ENCODE peak calls at places on chromosomes 7 and 10, in five cellular contexts. One of them, this sample, is unnamed.

GRCh38 chr7:4836206-4836661 is 25.6 kb downstream of the PAPOLB start:
- DNase-seq in tibial nerve: no peak
- DNase-seq in adrenal gland: no peak
- DNase-seq in breast epithelium: peak
- DNase-seq in HCT116: no peak
- DNase-seq in this sample: no peak

GRCh38 chr10:84184517-84184916 is 9.8 kb upstream of the CDHR1 start:
- DNase-seq in adrenal gland: no peak
- DNase-seq in breast epithelium: no peak
- DNase-seq in HCT116: no peak
- DNase-seq in tibial nerve: no peak
- DNase-seq in this sample: no peak

GRCh38 chr10:26112532-26112931 is 104.0 kb upstream of the GAD2 start:
- DNase-seq in HCT116: no peak
- DNase-seq in breast epithelium: no peak
- DNase-seq in adrenal gland: no peak
- DNase-seq in tibial nerve: no peak
- DNase-seq in this sample: no peak

GRCh38 chr10:75209325-75210192 is 1.0 kb upstream of the VDAC2 start:
- DNase-seq in breast epithelium: peak
- DNase-seq in adrenal gland: peak
- DNase-seq in HCT116: no peak
- DNase-seq in tibial nerve: peak
- DNase-seq in this sample: peak

GRCh38 chr10:63260860-63261251 is 127.7 kb downstream of the NRBF2 start:
- DNase-seq in breast epithelium: no peak
- DNase-seq in adrenal gland: no peak
- DNase-seq in tibial nerve: no peak
- DNase-seq in HCT116: no peak
- DNase-seq in this sample: no peak

GRCh38 chr7:19984231-19984632 is 210.8 kb upstream of the TMEM196 start:
- DNase-seq in adrenal gland: no peak
- DNase-seq in breast epithelium: no peak
- DNase-seq in HCT116: no peak
- DNase-seq in tibial nerve: no peak
- DNase-seq in this sample: no peak

GRCh38 chr7:85135931-85136330 is 50.9 kb downstream of the SEMA3D start:
- DNase-seq in tibial nerve: no peak
- DNase-seq in HCT116: no peak
- DNase-seq in adrenal gland: no peak
- DNase-seq in breast epithelium: no peak
- DNase-seq in this sample: no peak

GRCh38 chr7:36719233-36719632 is 5.1 kb downstream of the AOAH start:
- DNase-seq in breast epithelium: no peak
- DNase-seq in adrenal gland: no peak
- DNase-seq in tibial nerve: no peak
- DNase-seq in HCT116: no peak
- DNase-seq in this sample: no peak

GRCh38 chr7:66921396-66921917 is 432 bp downstream of the TMEM248 start:
- DNase-seq in adrenal gland: peak
- DNase-seq in tibial nerve: peak
- DNase-seq in breast epithelium: peak
- DNase-seq in HCT116: no peak
- DNase-seq in this sample: no peak

GRCh38 chr7:114934758-114935157 is 12.9 kb downstream of the MDFIC start:
- DNase-seq in tibial nerve: no peak
- DNase-seq in HCT116: no peak
- DNase-seq in breast epithelium: no peak
- DNase-seq in adrenal gland: no peak
- DNase-seq in this sample: no peak

GRCh38 chr10:105989995-105990394 is 1174.5 kb downstream of the SORCS1 start:
- DNase-seq in HCT116: no peak
- DNase-seq in breast epithelium: no peak
- DNase-seq in adrenal gland: no peak
- DNase-seq in tibial nerve: no peak
- DNase-seq in this sample: no peak

GRCh38 chr10:78424721-78425120 is 391.1 kb downstream of the RPS24 start:
- DNase-seq in breast epithelium: no peak
- DNase-seq in tibial nerve: no peak
- DNase-seq in HCT116: peak
- DNase-seq in adrenal gland: no peak
- DNase-seq in this sample: no peak

GRCh38 chr7:19015066-19015465 is 102.4 kb downstream of the TWIST1 start:
- DNase-seq in HCT116: no peak
- DNase-seq in tibial nerve: no peak
- DNase-seq in adrenal gland: no peak
- DNase-seq in breast epithelium: no peak
- DNase-seq in this sample: no peak

GRCh38 chr10:2625094-2625493 is 442.3 kb upstream of the PFKP start:
- DNase-seq in breast epithelium: no peak
- DNase-seq in adrenal gland: no peak
- DNase-seq in HCT116: no peak
- DNase-seq in tibial nerve: no peak
- DNase-seq in this sample: no peak

GRCh38 chr10:59387951-59388431 is 25.6 kb upstream of the FAM13C start:
- DNase-seq in tibial nerve: no peak
- DNase-seq in HCT116: no peak
- DNase-seq in breast epithelium: no peak
- DNase-seq in adrenal gland: peak
- DNase-seq in this sample: no peak

GRCh38 chr7:26698806-26699205 is 165.6 kb downstream of the SKAP2 start:
- DNase-seq in tibial nerve: no peak
- DNase-seq in adrenal gland: no peak
- DNase-seq in breast epithelium: no peak
- DNase-seq in HCT116: no peak
- DNase-seq in this sample: no peak

GRCh38 chr10:28125701-28126100 is 126.8 kb upstream of the ODAD2 start:
- DNase-seq in breast epithelium: no peak
- DNase-seq in HCT116: no peak
- DNase-seq in tibial nerve: no peak
- DNase-seq in adrenal gland: no peak
- DNase-seq in this sample: no peak

GRCh38 chr7:73847941-73848723 is 5.8 kb upstream of the METTL27 start:
- DNase-seq in breast epithelium: no peak
- DNase-seq in adrenal gland: no peak
- DNase-seq in HCT116: no peak
- DNase-seq in tibial nerve: no peak
- DNase-seq in this sample: no peak

DNA sequence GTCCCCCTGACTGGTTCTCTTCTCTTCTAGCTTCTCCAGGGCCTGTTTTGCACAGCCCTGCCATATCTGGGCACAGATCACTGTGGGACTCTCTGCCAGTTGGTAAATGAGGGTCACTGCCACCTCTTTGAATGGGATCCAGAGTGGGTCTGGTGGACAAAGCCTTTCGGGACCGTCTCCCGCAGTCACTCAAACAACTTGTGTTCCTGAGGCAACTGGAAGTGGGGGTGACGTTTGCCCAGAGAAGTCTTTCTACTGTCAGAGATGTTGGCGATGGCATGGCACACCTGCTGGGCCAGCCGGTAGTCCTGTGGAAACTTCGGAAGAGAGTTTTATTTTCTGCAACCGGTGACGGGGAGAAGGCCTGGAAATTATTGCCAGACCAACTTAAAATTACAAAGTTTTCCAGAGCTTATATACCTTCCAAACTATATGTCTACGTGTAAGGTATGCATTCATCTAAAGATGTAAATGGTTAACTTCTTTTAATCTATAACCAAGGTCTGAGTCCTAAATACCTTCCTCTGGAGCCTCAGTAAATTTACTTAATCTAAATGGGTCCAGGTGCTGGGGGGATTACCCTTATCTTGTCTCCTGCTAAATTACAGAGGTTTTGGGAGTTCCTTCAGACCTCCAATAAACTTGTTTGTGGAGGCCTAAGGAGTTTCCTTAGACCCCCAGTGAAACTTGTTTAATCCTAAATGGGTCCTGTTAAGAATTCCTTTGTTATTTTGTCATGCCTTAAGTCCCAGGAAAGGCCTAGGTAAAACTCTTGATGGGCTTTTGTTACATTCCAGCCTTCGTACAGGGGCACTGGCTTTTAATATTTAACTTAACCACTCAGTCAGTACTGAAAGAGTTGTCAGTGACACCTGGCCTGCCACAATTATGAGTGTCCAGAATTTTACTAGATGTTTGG is 94.0 kb downstream of the NPSR1 start:
- DNase-seq in tibial nerve: no peak
- DNase-seq in breast epithelium: no peak
- DNase-seq in HCT116: no peak
- DNase-seq in adrenal gland: no peak
- DNase-seq in this sample: no peak
- H3K27ac ChIP-seq in tibial nerve: no peak
- H3K27ac ChIP-seq in breast epithelium: no peak
- H3K27ac ChIP-seq in HCT116: no peak
- H3K27ac ChIP-seq in adrenal gland: no peak
- H3K27ac ChIP-seq in this sample: no peak

GRCh38 chr10:114819313-114819712 is 2.3 kb upstream of the FHIP2A start:
- DNase-seq in breast epithelium: no peak
- DNase-seq in adrenal gland: no peak
- DNase-seq in tibial nerve: no peak
- DNase-seq in HCT116: no peak
- DNase-seq in this sample: no peak

GRCh38 chr10:114822771-114823463 is 1.3 kb downstream of the FHIP2A start:
- DNase-seq in breast epithelium: no peak
- DNase-seq in HCT116: no peak
- DNase-seq in adrenal gland: no peak
- DNase-seq in tibial nerve: no peak
- DNase-seq in this sample: no peak

GRCh38 chr10:114821915-114822770 is 563 bp downstream of the FHIP2A start:
- DNase-seq in HCT116: no peak
- DNase-seq in tibial nerve: peak
- DNase-seq in breast epithelium: no peak
- DNase-seq in adrenal gland: peak
- DNase-seq in this sample: peak

GRCh38 chr10:114824396-114824795 is 2.8 kb downstream of the FHIP2A start:
- DNase-seq in adrenal gland: no peak
- DNase-seq in breast epithelium: no peak
- DNase-seq in HCT116: no peak
- DNase-seq in tibial nerve: no peak
- DNase-seq in this sample: no peak

DNA sequence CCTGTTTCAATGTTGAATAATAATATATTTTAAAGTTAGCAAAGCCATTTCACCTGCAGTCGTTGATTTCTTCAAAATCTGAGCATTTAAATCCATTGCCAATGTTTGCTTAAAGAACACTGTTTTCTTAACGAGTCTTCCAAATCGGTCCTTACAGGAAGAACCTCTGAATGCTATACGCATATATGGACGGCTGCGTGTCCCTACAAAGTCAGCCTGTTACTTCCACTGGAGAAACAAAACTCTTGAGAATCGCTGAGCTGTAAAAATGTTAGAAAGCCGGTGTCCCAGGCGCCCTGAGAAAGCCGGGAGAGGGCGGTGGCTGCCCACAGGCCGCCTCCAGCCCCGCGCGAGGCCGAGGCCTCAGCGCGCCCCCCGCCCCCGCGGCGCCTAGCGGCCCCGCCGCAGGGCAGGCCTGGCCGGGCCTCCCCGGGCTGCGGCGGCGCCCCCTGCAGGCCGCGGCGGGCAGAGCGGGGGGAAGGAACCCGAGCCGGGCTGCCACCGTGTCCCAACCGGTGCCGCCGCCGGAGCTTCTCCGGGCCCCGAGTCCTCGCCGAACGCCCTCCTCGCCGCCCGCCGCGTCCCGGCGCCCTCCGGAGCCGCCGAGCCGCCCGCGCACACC is at the start of gene FHIP2A:
- DNase-seq in HCT116: peak
- DNase-seq in tibial nerve: peak
- DNase-seq in adrenal gland: peak
- DNase-seq in breast epithelium: peak
- DNase-seq in this sample: peak
- TF ChIP-seq POLR2A in HCT116: peak
- TF ChIP-seq POLR2A in tibial nerve: peak
- TF ChIP-seq POLR2A in adrenal gland: peak
- TF ChIP-seq POLR2A in breast epithelium: no peak
- TF ChIP-seq POLR2A in this sample: peak

DNA sequence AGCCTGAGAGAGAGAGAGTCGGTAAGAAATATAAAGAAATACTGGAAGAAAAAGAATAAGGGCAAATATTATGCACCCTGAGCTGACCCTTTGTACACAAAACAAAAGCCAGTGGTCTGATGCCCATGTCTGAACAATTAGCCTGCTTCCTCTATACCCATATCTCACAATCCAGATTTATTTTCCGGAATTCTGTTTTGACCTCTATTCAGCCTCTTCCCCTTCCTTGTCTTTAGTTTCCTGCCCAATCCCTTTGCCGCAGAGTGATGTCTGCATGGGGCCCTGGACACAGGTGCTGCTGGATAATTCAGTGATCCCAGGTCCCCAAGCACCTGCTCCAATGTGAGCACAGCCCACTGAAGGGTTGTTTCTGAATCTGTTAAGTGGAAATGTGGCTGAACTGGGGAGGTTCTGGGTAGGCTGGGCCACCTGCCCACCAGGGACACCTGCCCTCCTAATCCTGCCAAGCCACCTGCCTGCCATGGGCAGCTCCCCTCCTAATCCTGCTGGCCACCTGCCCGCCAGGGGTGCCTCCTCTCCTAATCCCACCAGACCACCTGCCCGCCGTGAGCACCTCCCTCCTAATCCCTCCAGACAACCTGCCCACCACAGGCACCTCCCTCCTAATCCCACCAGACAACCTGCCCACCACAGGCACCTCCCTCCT is 23.0 kb downstream of the ADGRA1 start:
- DNase-seq in HCT116: no peak
- DNase-seq in breast epithelium: no peak
- DNase-seq in adrenal gland: no peak
- DNase-seq in tibial nerve: no peak
- DNase-seq in this sample: no peak
- H3K27ac ChIP-seq in HCT116: no peak
- H3K27ac ChIP-seq in breast epithelium: no peak
- H3K27ac ChIP-seq in adrenal gland: no peak
- H3K27ac ChIP-seq in tibial nerve: no peak
- H3K27ac ChIP-seq in this sample: no peak

DNA sequence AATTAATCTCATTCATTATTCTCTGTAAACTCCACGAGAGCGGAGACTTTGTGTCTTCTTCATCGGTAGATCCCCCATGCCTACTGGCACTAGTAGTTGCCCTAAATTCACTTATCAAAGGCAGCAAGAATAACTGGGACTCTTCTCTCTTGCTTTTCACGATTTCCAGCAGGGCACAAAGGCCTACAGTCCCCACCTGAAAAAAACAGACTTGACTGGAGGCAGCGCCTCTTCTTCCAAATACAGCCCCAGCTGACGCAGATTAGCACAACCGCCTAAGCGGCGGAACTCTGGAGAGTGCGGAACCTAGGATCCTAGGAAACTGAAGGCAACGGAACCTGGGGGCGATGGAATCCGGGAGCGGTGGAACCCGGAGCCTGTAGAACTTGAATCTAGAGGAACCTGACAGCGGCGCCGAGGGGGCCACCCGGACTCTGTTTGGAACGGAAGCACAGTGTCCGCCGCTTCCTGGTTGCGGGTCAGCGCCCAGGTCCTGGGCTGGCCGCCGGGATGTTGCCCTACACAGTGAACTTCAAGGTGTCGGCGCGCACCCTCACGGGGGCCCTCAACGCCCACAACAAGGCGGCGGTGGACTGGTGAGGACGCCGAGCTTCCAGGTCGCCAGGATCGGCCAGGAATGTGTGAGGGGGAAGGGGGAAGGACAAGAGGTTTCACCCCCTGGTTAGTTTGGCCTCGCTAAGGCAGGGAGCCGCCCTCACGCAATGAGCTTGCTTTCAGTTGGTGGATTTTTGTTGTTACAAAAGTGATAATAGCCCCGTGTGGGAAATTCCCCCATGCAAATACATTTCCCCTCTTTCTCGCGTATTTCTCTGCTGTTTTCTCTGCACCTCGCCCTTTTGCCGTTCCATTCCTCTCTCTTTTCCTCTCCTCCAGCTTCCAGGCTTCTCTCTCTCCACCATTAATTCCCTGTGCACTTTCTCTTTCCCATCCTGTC is at the start of gene WDR11:
- DNase-seq in breast epithelium: peak
- DNase-seq in HCT116: peak
- DNase-seq in adrenal gland: peak
- DNase-seq in tibial nerve: peak
- DNase-seq in this sample: peak
- TF ChIP-seq POLR2A in breast epithelium: no peak
- TF ChIP-seq POLR2A in HCT116: peak
- TF ChIP-seq POLR2A in adrenal gland: peak
- TF ChIP-seq POLR2A in tibial nerve: peak
- TF ChIP-seq POLR2A in this sample: no peak

This sample was measured in heart left ventricle.